ENCODE peak calls at places on chromosome 20, in five cellular contexts. G is right lobe of liver, Z is transverse colon, B is hepatocyte, V is ovary. E is an unnamed sample.

GRCh38 chr20:35619196-35620095 is 3.8 kb downstream of the SPAG4 start:
- DNase-seq in Z (peak), B (peak), V (peak), G (peak), E (peak)

GRCh38 chr20:35432430-35432735 is 5.6 kb downstream of the GDF5 start:
- DNase-seq in Z (no peak), B (no peak), V (no peak), G (no peak), E (no peak)

GRCh38 chr20:25076731-25077609 is 5.0 kb downstream of the VSX1 start:
- DNase-seq in G (peak), V (no peak), Z (peak), B (no peak), E (peak)

GRCh38 chr20:34045294-34045693 is 51.6 kb downstream of the RALY start:
- DNase-seq in V (peak), G (peak), B (peak), Z (no peak), E (no peak)

GRCh38 chr20:63381781-63382431 is 20.8 kb upstream of the CHRNA4 start:
- DNase-seq in G (no peak), B (peak), V (peak), Z (no peak), E (peak)

GRCh38 chr20:15005300-15005986 is 668.0 kb upstream of the FLRT3 start:
- DNase-seq in Z (no peak), G (no peak), V (no peak), B (peak), E (no peak)

GRCh38 chr20:1108437-1108920 is 9.9 kb upstream of the PSMF1 start:
- DNase-seq in G (peak), Z (peak), V (peak), B (peak), E (peak)

GRCh38 chr20:44400671-44401051 is 45.2 kb downstream of the HNF4A start:
- DNase-seq in Z (no peak), B (no peak), V (no peak), G (no peak), E (no peak)

GRCh38 chr20:11912013-11912663 is 5.6 kb upstream of the BTBD3 start:
- DNase-seq in Z (no peak), G (no peak), B (peak), V (no peak), E (no peak)

GRCh38 chr20:50281831-50282591 is 91.4 kb downstream of the CEBPB start:
- DNase-seq in Z (no peak), V (peak), G (peak), B (no peak), E (no peak)

GRCh38 chr20:53972179-53972578 is 98.2 kb downstream of the BCAS1 start:
- DNase-seq in B (no peak), Z (no peak), G (no peak), V (no peak), E (no peak)

GRCh38 chr20:13274311-13274965 is 53.4 kb downstream of the ISM1 start:
- DNase-seq in Z (no peak), G (no peak), V (no peak), B (peak), E (no peak)

GRCh38 chr20:57381596-57382503 is 9.3 kb upstream of the RBM38 start:
- DNase-seq in G (peak), Z (peak), V (peak), B (peak), E (peak)

GRCh38 chr20:32325706-32326506 is 32.2 kb upstream of the ASXL1 start:
- DNase-seq in V (no peak), Z (peak), B (peak), G (no peak), E (peak)

GRCh38 chr20:57473246-57474042 is 51.5 kb downstream of the CTCFL start:
- DNase-seq in Z (no peak), V (peak), B (no peak), G (peak), E (no peak)

GRCh38 chr20:10784337-10785183 is 110.8 kb upstream of the JAG1 start:
- DNase-seq in Z (no peak), G (no peak), B (peak), V (no peak), E (no peak)

GRCh38 chr20:2446845-2447244 is 23.7 kb downstream of the SNRPB start:
- DNase-seq in Z (no peak), V (no peak), B (no peak), G (no peak), E (no peak)

GRCh38 chr20:20668639-20669038 is 43.8 kb downstream of the RALGAPA2 start:
- DNase-seq in G (no peak), V (no peak), Z (no peak), B (no peak), E (no peak)

GRCh38 chr20:37941332-37941731 is 38.4 kb downstream of the VSTM2L start:
- DNase-seq in Z (no peak), V (no peak), B (no peak), G (peak), E (no peak)

GRCh38 chr20:4894981-4895381 is 106.3 kb downstream of the SLC23A2 start:
- DNase-seq in B (no peak), G (no peak), V (no peak), Z (no peak), E (no peak)

GRCh38 chr20:10250902-10251301 is 32.3 kb downstream of the SNAP25 start:
- DNase-seq in G (no peak), B (peak), Z (no peak), V (no peak), E (peak)

GRCh38 chr20:5030348-5031205 is 29.3 kb upstream of the SLC23A2 start:
- DNase-seq in Z (no peak), B (no peak), V (no peak), G (no peak), E (no peak)

GRCh38 chr20:24584538-24585356 is 115.3 kb downstream of the SYNDIG1 start:
- DNase-seq in B (no peak), V (peak), Z (no peak), G (no peak), E (no peak)

GRCh38 chr20:9573598-9573997 is 59.2 kb downstream of the LAMP5 start:
- DNase-seq in B (no peak), G (no peak), Z (no peak), V (no peak), E (no peak)

GRCh38 chr20:23446505-23446904 is 6.2 kb downstream of the CST11 start:
- DNase-seq in V (peak), Z (peak), G (no peak), B (peak), E (no peak)

GRCh38 chr20:38202982-38203293 is 37.9 kb upstream of the TGM2 start:
- DNase-seq in G (peak), V (no peak), Z (no peak), B (no peak), E (no peak)

GRCh38 chr20:63127700-63128364 is 88.1 kb downstream of the YTHDF1 start:
- DNase-seq in G (no peak), V (no peak), Z (no peak), B (no peak), E (no peak)

GRCh38 chr20:45489083-45489531 is 19.6 kb downstream of the WFDC2 start:
- DNase-seq in G (no peak), Z (no peak), V (no peak), B (no peak), E (peak)

GRCh38 chr20:45484676-45485075 is 15.1 kb downstream of the WFDC2 start:
- DNase-seq in B (no peak), V (no peak), G (no peak), Z (peak), E (no peak)

GRCh38 chr20:45485388-45485787 is 15.8 kb downstream of the WFDC2 start:
- DNase-seq in V (no peak), B (no peak), Z (no peak), G (no peak), E (no peak)

GRCh38 chr20:45487231-45487635 is 17.7 kb downstream of the WFDC2 start:
- DNase-seq in V (no peak), G (no peak), Z (no peak), B (no peak), E (no peak)
- TF ChIP-seq CTCF in V (no peak), G (no peak), Z (peak), B (peak), E (no peak)

GRCh38 chr20:52003976-52004375 is 187.6 kb downstream of the ZFP64 start:
- DNase-seq in G (no peak), V (no peak), B (no peak), Z (no peak), E (no peak)

GRCh38 chr20:52003415-52003814 is 188.2 kb downstream of the ZFP64 start:
- DNase-seq in B (no peak), G (no peak), Z (no peak), V (no peak), E (no peak)

GRCh38 chr20:52008874-52009273 is 182.7 kb downstream of the ZFP64 start:
- DNase-seq in V (no peak), B (no peak), G (no peak), Z (no peak), E (no peak)

GRCh38 chr20:52001999-52002666 is 189.4 kb downstream of the ZFP64 start:
- DNase-seq in Z (no peak), G (no peak), V (no peak), B (peak), E (no peak)

DNA sequence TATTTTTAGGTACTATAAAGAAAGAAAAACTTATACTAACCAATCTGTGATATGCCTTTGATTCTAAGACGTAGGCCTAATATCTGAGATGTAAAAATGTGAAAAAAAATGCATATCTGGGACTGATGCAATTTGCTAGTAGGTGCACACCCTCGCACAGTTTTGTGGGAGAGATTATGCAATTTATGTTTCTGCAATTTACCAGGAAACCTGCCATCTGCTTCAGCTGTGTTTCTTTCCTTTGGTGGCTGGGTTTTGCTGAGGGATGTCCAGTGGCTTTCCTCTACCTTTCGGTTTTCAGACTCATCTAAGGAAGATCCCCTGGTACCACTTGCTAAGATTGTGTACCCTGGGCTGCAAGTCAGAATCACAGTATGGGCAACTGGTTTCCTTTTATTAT is 186.9 kb downstream of the ZFP64 start:
- DNase-seq in V (no peak), Z (no peak), B (no peak), G (no peak), E (no peak)
- H3K27ac ChIP-seq in V (no peak), Z (no peak), B (no peak), G (no peak), E (no peak)

DNA sequence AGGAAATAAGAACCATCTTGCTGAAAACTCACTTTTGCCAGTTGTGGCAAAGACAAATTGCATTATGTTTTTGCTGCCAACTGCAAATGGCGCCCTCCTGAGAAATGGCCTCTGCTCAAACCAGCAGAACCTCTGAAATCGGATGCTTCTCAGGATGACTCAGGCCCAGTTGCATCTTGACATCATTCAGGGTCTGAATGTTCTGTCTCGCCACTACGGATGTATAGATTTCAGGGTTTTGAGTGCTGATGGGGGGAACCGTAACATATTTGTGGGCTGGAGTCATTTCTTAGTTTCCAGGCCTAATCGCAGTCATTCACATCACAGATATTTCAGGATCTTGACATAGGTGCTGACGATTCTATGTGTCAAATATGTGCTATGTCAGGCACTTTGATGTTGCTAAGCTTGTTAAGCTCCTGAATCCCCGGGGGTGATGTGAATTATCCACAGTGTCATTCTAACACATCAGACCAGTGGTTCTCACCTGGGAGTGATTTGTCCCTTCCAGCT is 207.1 kb downstream of the NFATC2 start:
- DNase-seq in Z (no peak), B (peak), G (no peak), V (no peak), E (peak)
- TF ChIP-seq CTCF in Z (no peak), B (no peak), G (no peak), V (no peak), E (no peak)

GRCh38 chr20:48352628-48353027 is 475.2 kb downstream of the PREX1 start:
- DNase-seq in Z (no peak), B (no peak), G (no peak), V (no peak), E (no peak)

GRCh38 chr20:48348022-48348421 is 479.8 kb downstream of the PREX1 start:
- DNase-seq in Z (no peak), G (no peak), B (no peak), V (no peak), E (no peak)

GRCh38 chr20:48352042-48352441 is 475.8 kb downstream of the PREX1 start:
- DNase-seq in V (no peak), Z (no peak), G (no peak), B (no peak), E (no peak)

GRCh38 chr20:48350291-48350988 is 477.4 kb downstream of the PREX1 start:
- DNase-seq in B (no peak), Z (no peak), V (no peak), G (no peak), E (no peak)

GRCh38 chr20:48349673-48350072 is 478.1 kb downstream of the PREX1 start:
- DNase-seq in Z (no peak), G (no peak), V (no peak), B (no peak), E (no peak)
- H3K27ac ChIP-seq in Z (no peak), G (no peak), V (no peak), B (no peak), E (no peak)

GRCh38 chr20:61352381-61353260 is 100.6 kb downstream of the CDH4 start:
- DNase-seq in V (no peak), B (no peak), Z (no peak), G (no peak), E (no peak)

GRCh38 chr20:61349447-61350165 is 97.5 kb downstream of the CDH4 start:
- DNase-seq in B (no peak), Z (no peak), V (no peak), G (no peak), E (no peak)

GRCh38 chr20:61353996-61354390 is 101.9 kb downstream of the CDH4 start:
- DNase-seq in V (no peak), B (no peak), G (no peak), Z (no peak), E (no peak)

GRCh38 chr20:61353261-61353995 is 101.4 kb downstream of the CDH4 start:
- DNase-seq in G (no peak), Z (no peak), B (no peak), V (no peak), E (peak)

DNA sequence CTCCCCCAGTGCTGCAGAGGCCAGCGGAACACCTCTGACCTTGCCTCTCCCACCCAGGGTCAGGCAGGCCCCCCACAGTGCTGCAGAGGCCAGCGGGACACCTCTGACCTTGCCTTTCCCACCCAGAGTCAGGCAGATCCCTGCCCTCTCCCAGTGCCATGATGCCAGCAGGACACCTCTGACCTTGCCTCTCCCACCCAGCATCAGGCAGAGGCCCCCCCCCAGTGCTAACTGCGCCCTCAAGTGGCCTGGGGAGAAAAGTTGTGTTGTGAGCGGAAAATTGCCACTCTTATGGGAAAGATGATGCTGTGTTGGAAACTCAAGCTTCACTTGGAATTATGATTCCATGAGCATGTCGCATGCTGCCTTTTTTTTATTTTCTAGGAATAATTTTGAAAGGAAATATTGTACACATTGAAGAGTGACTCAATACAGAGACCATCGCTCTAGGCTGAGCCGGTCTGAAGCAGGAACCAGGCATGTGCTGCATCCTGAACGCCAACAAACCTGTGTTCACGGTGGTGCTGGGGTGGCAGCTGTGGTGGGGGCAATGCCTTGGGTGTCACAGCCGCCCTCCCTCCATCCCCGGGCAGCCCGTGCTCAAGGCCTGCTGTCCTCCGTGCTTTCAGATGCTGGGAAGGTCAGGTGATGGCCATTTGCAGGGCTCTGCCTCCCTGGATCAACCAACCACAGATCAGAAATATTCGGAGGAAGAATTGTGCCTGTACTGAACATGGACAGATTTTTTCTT is 98.6 kb downstream of the CDH4 start:
- DNase-seq in B (no peak), Z (no peak), V (no peak), G (no peak), E (no peak)
- TF ChIP-seq CTCF in B (no peak), Z (no peak), V (no peak), G (no peak), E (no peak)

DNA sequence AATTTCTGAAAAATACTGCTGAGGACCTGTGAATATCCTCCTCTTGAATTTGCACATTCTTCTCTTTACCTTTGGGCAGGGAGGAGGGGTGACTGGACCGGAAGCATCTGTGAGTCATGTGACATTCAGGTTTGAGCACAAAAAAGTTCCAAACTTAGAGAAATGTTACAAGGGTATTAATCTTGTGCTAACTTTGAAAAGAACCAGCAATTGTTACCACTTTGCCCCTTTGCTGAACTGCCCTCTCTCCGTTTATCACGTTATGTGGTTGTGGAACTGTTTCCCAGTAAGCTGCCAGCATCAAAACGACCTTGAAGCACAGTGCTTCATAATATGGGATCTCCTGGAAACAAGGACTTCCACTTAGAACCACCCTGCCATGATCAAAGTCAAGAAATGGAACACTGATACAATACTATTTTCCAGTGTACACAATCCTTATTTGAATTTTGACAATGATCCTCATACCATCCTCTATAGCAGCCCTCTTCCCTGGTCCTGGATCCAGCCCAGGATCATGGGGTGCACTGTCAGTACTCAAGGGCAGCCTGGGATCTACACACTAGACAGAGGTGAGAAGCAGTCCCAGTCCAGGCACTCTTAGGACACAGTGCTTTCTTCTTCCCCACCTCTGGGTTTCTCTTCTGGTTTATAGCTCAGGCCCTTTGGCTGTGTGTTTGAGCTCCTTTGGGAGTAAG is 2.3 kb upstream of the TUBB1 start:
- DNase-seq in Z (no peak), G (no peak), V (no peak), B (no peak), E (peak)
- H3K27ac ChIP-seq in Z (no peak), G (no peak), V (peak), B (no peak), E (peak)

GRCh38 chr20:41178904-41179432 is 41.6 kb downstream of the PLCG1 start:
- DNase-seq in G (no peak), V (peak), B (no peak), Z (peak), E (no peak)
- TF ChIP-seq CTCF in G (no peak), V (no peak), B (no peak), Z (no peak), E (no peak)